ENCODE peak calls at places on chromosomes 2 and 18, in eight cellular contexts. U is fibroblast of lung, S is uterus, X is hepatocyte, B is Peyer's patch, N is BJ, M is brain microvascular endothelial cell, R is GM23338. T is an unnamed sample. For H3K36me3, the result is how much of the 10 kb centered on the place peaks cover.

GRCh38 chr2:11778923-11779757 is 32.7 kb downstream of the LPIN1 start:
- DNase-seq in U (peak), S (peak), X (peak), B (peak), N (no peak), M (peak), R (peak), T (peak)

GRCh38 chr2:68487773-68488355 is 20.5 kb downstream of the APLF start:
- DNase-seq in U (peak), S (no peak), X (peak), B (no peak), N (no peak), M (no peak), R (peak), T (no peak)

GRCh38 chr2:159201321-159202063 is 85.0 kb downstream of the WDSUB1 start:
- DNase-seq in U (peak), S (no peak), X (no peak), B (peak), N (no peak), M (peak), R (no peak), T (no peak)

GRCh38 chr2:178271629-178272333 is 77.5 kb downstream of the OSBPL6 start:
- DNase-seq in U (peak), S (peak), X (peak), B (peak), N (no peak), M (no peak), R (no peak), T (no peak)

GRCh38 chr18:44624052-44624451 is 56.6 kb upstream of the SETBP1 start:
- DNase-seq in U (no peak), S (no peak), X (no peak), B (no peak), N (no peak), M (no peak), R (no peak), T (no peak)

GRCh38 chr2:241315183-241315878 is at the start of gene HDLBP:
- DNase-seq in U (peak), S (peak), X (peak), B (peak), N (peak), M (peak), R (peak), T (peak)

GRCh38 chr18:75727479-75727878 is 300.0 kb upstream of the SMIM21 start:
- DNase-seq in U (peak), S (no peak), X (peak), B (no peak), N (no peak), M (peak), R (peak), T (no peak)

GRCh38 chr2:119234021-119235019 is 10.7 kb downstream of the STEAP3 start:
- DNase-seq in U (peak), S (no peak), X (peak), B (no peak), N (no peak), M (no peak), R (peak), T (no peak)

GRCh38 chr18:11175266-11175947 is 26.0 kb upstream of the PIEZO2 start:
- DNase-seq in U (peak), S (no peak), X (no peak), B (no peak), N (peak), M (peak), R (no peak), T (no peak)

GRCh38 chr2:127996160-127996559 is 31.7 kb downstream of the SAP130 start:
- DNase-seq in U (no peak), S (no peak), X (no peak), B (no peak), N (no peak), M (no peak), R (no peak), T (no peak)

GRCh38 chr2:127993659-127994058 is 34.2 kb downstream of the SAP130 start:
- DNase-seq in U (no peak), S (no peak), X (no peak), B (no peak), N (no peak), M (no peak), R (no peak), T (no peak)

GRCh38 chr2:127986548-127987079 is 41.2 kb downstream of the SAP130 start:
- DNase-seq in U (no peak), S (no peak), X (no peak), B (no peak), N (no peak), M (no peak), R (no peak), T (no peak)

GRCh38 chr2:127995725-127996124 is 32.1 kb downstream of the SAP130 start:
- DNase-seq in U (no peak), S (no peak), X (no peak), B (no peak), N (no peak), M (no peak), R (no peak), T (no peak)

GRCh38 chr2:127991742-127992141 is 36.1 kb downstream of the SAP130 start:
- DNase-seq in U (no peak), S (no peak), X (no peak), B (no peak), N (no peak), M (no peak), R (no peak), T (no peak)
- H3K36me3 ChIP-seq in U (under half), S (under half), X (under half), B (half or more), N (under half), M (under half), R (under half), T (half or more)

DNA sequence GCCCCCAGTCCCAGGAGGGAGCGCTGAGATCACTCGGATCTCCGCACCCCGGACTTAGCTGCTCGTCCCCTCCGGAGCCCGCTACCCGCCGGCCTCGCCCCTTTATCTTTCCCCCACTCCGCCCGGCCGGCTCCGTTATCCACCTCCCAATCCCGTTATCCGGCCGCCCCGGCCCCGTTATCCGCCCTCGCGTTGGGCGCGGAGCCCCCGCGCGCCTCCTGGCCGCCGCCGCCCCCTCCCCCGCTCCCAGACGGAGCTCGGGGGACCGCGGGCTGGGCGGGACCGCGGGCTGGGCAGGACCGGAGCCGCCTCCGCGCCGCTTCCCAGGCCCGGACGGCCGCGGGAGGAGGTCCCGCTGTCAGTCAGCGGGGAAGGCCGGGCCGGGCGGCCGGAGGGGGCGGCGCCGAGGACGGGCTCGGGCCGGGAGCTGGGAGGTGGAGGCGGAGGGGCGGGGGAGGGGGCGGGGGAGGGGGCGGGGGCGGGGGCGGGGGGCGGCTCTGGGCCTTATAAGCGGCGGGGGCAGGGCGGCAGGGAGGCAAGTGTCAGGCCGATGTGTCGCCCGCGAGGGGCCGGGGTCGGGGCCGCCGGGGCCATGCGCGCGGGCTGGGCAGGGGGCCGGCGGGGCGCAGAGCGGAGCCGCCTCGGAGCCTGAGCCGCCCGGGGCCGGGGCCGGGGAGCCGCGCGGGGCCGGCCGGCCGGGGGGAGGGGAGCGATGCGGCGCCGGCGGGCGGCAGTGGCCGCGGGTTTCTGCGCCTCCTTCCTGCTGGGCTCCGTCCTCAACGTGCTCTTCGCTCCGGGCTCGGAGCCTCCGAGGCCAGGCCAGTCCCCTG is at the start of gene PKDCC:
- DNase-seq in U (peak), S (peak), X (peak), B (peak), N (no peak), M (no peak), R (peak), T (peak)
- H3K4me3 ChIP-seq in U (peak), S (peak), X (peak), B (peak), N (peak), M (peak), R (peak), T (peak)

DNA sequence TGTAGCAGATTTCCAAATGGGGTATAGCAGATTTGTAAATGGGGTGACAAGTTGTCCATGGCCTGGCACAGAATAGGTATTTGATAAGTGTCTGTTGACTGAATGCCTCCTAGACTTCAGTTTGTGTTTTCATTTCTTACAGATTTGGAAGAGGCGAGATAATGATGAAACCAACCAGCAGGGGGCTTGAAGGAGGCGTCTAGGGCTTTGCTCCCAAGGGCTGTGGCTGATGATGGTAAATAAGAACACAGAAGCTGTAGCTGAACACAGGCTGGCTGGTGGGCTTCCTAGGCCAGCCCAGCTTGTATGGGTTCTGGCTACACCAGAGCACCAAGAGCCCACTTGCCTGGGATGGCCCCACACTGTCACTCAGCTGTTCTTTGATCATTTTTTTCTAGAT is 19.4 kb downstream of the SFTPB start:
- DNase-seq in U (peak), S (no peak), X (peak), B (no peak), N (no peak), M (peak), R (peak), T (no peak)
- TF ChIP-seq CTCF in U (peak), S (peak), X (peak), B (peak), N (peak), M (peak), R (peak), T (peak)

GRCh38 chr2:229784791-229785190 is 70.4 kb upstream of the DNER start:
- DNase-seq in U (peak), S (no peak), X (no peak), B (no peak), N (no peak), M (no peak), R (no peak), T (no peak)
- H3K36me3 ChIP-seq in U (under half), S (under half), X (under half), B (half or more), N (under half), M (under half), R (under half), T (under half)

GRCh38 chr2:6074303-6074702 is 382.1 kb downstream of the SOX11 start:
- DNase-seq in U (no peak), S (no peak), X (no peak), B (no peak), N (no peak), M (no peak), R (no peak), T (no peak)
- H3K4me3 ChIP-seq in U (no peak), S (no peak), X (no peak), B (no peak), N (no peak), M (no peak), R (no peak), T (no peak)

GRCh38 chr2:230203110-230203676 is 16.6 kb downstream of the SP110 start:
- DNase-seq in U (no peak), S (no peak), X (no peak), B (peak), N (no peak), M (no peak), R (no peak), T (peak)
- TF ChIP-seq CTCF in U (no peak), S (no peak), X (no peak), B (no peak), N (no peak), M (no peak), R (no peak), T (no peak)

GRCh38 chr2:215316336-215316735 is 4.5 kb downstream of the ATIC start:
- DNase-seq in U (no peak), S (no peak), X (no peak), B (no peak), N (no peak), M (no peak), R (no peak), T (no peak)

GRCh38 chr2:215311625-215312394 is at the start of gene ATIC:
- DNase-seq in U (peak), S (peak), X (peak), B (peak), N (peak), M (peak), R (peak), T (peak)

GRCh38 chr2:215313219-215313656 is 1.4 kb downstream of the ATIC start:
- DNase-seq in U (no peak), S (no peak), X (no peak), B (no peak), N (no peak), M (no peak), R (no peak), T (no peak)

GRCh38 chr2:215314896-215315295 is 3.0 kb downstream of the ATIC start:
- DNase-seq in U (no peak), S (no peak), X (no peak), B (no peak), N (no peak), M (no peak), R (no peak), T (no peak)

GRCh38 chr2:215315301-215315700 is 3.4 kb downstream of the ATIC start:
- DNase-seq in U (no peak), S (no peak), X (no peak), B (no peak), N (no peak), M (no peak), R (no peak), T (no peak)
- H3K36me3 ChIP-seq in U (under half), S (under half), X (under half), B (under half), N (under half), M (under half), R (under half), T (half or more)

DNA sequence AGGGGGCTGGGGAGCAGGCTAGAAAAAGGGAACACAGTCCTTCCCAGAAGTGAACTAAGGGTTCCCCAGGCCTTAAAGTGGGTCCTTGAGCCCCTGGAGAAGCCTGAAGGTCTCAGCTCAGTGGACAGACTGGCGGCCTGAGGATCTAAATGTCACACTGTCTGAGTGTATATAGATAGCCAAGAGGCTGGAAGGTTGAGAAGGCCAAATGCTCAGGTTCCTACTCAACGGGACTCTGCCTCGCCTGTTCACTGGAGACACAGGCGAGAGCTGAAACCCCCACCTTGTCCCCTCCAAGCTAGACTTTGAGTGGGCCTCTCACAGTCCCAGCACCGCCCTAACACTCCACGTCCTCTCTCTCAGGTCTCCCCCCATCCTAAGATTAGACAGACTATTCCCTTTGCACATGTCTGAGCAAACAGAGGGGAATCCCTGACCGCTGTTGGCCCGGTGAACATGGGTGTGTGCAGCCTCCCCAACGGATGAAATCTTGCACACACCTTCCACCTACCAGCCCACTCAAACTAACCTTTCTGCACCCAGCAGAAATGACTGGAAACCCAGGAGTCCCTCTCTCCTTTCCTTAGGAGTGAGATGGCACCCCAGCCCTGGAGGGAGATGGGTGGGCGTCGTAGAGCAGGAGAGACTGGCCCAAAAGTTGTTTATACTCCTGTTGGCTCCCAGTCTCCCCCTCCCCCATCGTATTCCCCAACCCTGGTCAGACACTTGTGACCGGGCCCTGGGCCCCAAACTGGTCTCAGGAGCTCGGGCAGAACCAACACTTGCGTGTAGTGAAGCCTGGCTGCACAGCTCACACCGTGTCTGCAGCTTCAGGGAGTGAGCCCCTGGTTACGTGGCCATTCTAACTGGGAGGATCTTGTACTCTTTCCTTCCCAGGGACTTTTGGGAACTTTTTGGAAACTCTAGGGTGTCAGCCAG is 1.9 kb downstream of the PKDCC start:
- DNase-seq in U (peak), S (peak), X (no peak), B (no peak), N (no peak), M (no peak), R (no peak), T (no peak)
- H3K4me3 ChIP-seq in U (peak), S (peak), X (peak), B (peak), N (no peak), M (peak), R (peak), T (peak)

DNA sequence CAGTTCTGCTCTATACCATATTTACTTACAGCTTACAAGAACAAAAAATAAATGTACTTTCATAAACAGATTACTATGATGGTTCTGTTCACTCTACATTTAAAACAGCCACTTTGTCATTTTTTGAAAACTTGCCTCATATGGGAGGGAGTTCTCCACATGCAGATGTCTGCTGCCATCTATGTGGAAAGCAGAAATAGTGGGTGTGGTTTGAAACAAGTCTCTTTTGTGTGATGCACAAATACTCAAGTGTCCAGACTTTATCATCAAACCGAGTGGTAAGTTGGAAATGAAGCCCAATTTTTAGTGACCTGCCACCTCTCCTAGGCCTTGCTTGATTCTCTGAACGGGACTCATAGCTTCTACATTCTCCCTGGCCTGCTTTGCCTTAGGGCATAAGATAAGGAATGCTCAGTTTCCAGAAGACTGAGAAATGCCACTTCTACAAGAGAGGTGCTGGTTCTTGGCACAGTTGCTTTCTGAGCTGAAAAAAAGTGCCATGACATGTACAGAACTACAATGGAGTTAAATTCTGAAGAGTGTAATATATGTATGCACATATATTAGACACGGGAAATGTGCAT is 221.1 kb downstream of the SLC8A1 start:
- DNase-seq in U (peak), S (no peak), X (no peak), B (no peak), N (no peak), M (no peak), R (no peak), T (no peak)
- TF ChIP-seq CTCF in U (peak), S (no peak), X (no peak), B (no peak), N (no peak), M (no peak), R (no peak), T (no peak)

GRCh38 chr18:58375051-58375450 is 253.8 kb downstream of the ALPK2 start:
- DNase-seq in U (no peak), S (no peak), X (no peak), B (no peak), N (no peak), M (no peak), R (no peak), T (no peak)
- H3K36me3 ChIP-seq in U (under half), S (under half), X (under half), B (half or more), N (under half), M (under half), R (under half), T (under half)

T was measured in stomach.